ENCODE peak calls at places on chromosome 14, in ten cellular contexts. One of them, this sample, is unnamed.

GRCh38 chr14:89053303-89053702 is 228.9 kb downstream of the TTC8 start:
- DNase-seq in upper lobe of right lung: no peak
- DNase-seq in transverse colon: no peak
- DNase-seq in SK-N-SH: no peak
- DNase-seq in neural progenitor cell: no peak
- DNase-seq in right lobe of liver: no peak
- DNase-seq in GM12878: no peak
- DNase-seq in dorsolateral prefrontal cortex: no peak
- DNase-seq in SJCRH30: no peak
- DNase-seq in right atrium auricular region: no peak
- DNase-seq in this sample: no peak

GRCh38 chr14:93430889-93431670 is at the start of gene UNC79:
- DNase-seq in upper lobe of right lung: no peak
- DNase-seq in transverse colon: no peak
- DNase-seq in SK-N-SH: peak
- DNase-seq in neural progenitor cell: peak
- DNase-seq in right lobe of liver: no peak
- DNase-seq in GM12878: no peak
- DNase-seq in dorsolateral prefrontal cortex: peak
- DNase-seq in SJCRH30: peak
- DNase-seq in right atrium auricular region: no peak
- DNase-seq in this sample: no peak

GRCh38 chr14:93031505-93032300 is 84.0 kb downstream of the ITPK1 start:
- DNase-seq in upper lobe of right lung: no peak
- DNase-seq in transverse colon: no peak
- DNase-seq in SK-N-SH: no peak
- DNase-seq in neural progenitor cell: no peak
- DNase-seq in right lobe of liver: no peak
- DNase-seq in GM12878: no peak
- DNase-seq in dorsolateral prefrontal cortex: no peak
- DNase-seq in SJCRH30: no peak
- DNase-seq in right atrium auricular region: no peak
- DNase-seq in this sample: no peak

GRCh38 chr14:63897706-63898105 is 44.9 kb downstream of the SYNE2 start:
- DNase-seq in upper lobe of right lung: no peak
- DNase-seq in transverse colon: no peak
- DNase-seq in SK-N-SH: no peak
- DNase-seq in neural progenitor cell: no peak
- DNase-seq in right lobe of liver: no peak
- DNase-seq in GM12878: no peak
- DNase-seq in dorsolateral prefrontal cortex: no peak
- DNase-seq in SJCRH30: no peak
- DNase-seq in right atrium auricular region: no peak
- DNase-seq in this sample: no peak

GRCh38 chr14:54738009-54738408 is 164.6 kb downstream of the GCH1 start:
- DNase-seq in upper lobe of right lung: no peak
- DNase-seq in transverse colon: no peak
- DNase-seq in SK-N-SH: no peak
- DNase-seq in neural progenitor cell: no peak
- DNase-seq in right lobe of liver: no peak
- DNase-seq in GM12878: no peak
- DNase-seq in dorsolateral prefrontal cortex: no peak
- DNase-seq in SJCRH30: no peak
- DNase-seq in right atrium auricular region: peak
- DNase-seq in this sample: no peak

GRCh38 chr14:95340201-95340697 is 20.5 kb upstream of the CLMN start:
- DNase-seq in upper lobe of right lung: no peak
- DNase-seq in transverse colon: peak
- DNase-seq in SK-N-SH: no peak
- DNase-seq in neural progenitor cell: no peak
- DNase-seq in right lobe of liver: peak
- DNase-seq in GM12878: no peak
- DNase-seq in dorsolateral prefrontal cortex: no peak
- DNase-seq in SJCRH30: peak
- DNase-seq in right atrium auricular region: no peak
- DNase-seq in this sample: no peak

GRCh38 chr14:81400852-81401251 is 728 bp upstream of the STON2 start:
- DNase-seq in upper lobe of right lung: no peak
- DNase-seq in transverse colon: peak
- DNase-seq in SK-N-SH: no peak
- DNase-seq in neural progenitor cell: peak
- DNase-seq in right lobe of liver: no peak
- DNase-seq in GM12878: no peak
- DNase-seq in dorsolateral prefrontal cortex: peak
- DNase-seq in SJCRH30: peak
- DNase-seq in right atrium auricular region: peak
- DNase-seq in this sample: no peak

GRCh38 chr14:100898465-100898864 is 5.1 kb downstream of the RTL1 start:
- DNase-seq in upper lobe of right lung: peak
- DNase-seq in transverse colon: no peak
- DNase-seq in SK-N-SH: no peak
- DNase-seq in neural progenitor cell: no peak
- DNase-seq in right lobe of liver: no peak
- DNase-seq in GM12878: no peak
- DNase-seq in dorsolateral prefrontal cortex: no peak
- DNase-seq in SJCRH30: no peak
- DNase-seq in right atrium auricular region: peak
- DNase-seq in this sample: no peak

GRCh38 chr14:31998220-31998559 is 78.9 kb upstream of the ARHGAP5 start:
- DNase-seq in upper lobe of right lung: no peak
- DNase-seq in transverse colon: no peak
- DNase-seq in SK-N-SH: no peak
- DNase-seq in neural progenitor cell: no peak
- DNase-seq in right lobe of liver: no peak
- DNase-seq in GM12878: no peak
- DNase-seq in dorsolateral prefrontal cortex: no peak
- DNase-seq in SJCRH30: no peak
- DNase-seq in right atrium auricular region: no peak
- DNase-seq in this sample: no peak

GRCh38 chr14:92348154-92348553 is 25.2 kb downstream of the SLC24A4 start:
- DNase-seq in upper lobe of right lung: no peak
- DNase-seq in transverse colon: peak
- DNase-seq in SK-N-SH: no peak
- DNase-seq in neural progenitor cell: no peak
- DNase-seq in right lobe of liver: no peak
- DNase-seq in GM12878: no peak
- DNase-seq in dorsolateral prefrontal cortex: no peak
- DNase-seq in SJCRH30: peak
- DNase-seq in right atrium auricular region: no peak
- DNase-seq in this sample: no peak

GRCh38 chr14:38419579-38419978 is 163.7 kb upstream of the CLEC14A start:
- DNase-seq in upper lobe of right lung: no peak
- DNase-seq in transverse colon: no peak
- DNase-seq in SK-N-SH: no peak
- DNase-seq in neural progenitor cell: peak
- DNase-seq in right lobe of liver: no peak
- DNase-seq in GM12878: no peak
- DNase-seq in dorsolateral prefrontal cortex: no peak
- DNase-seq in SJCRH30: no peak
- DNase-seq in right atrium auricular region: no peak
- DNase-seq in this sample: no peak

GRCh38 chr14:32003585-32003984 is 73.5 kb upstream of the ARHGAP5 start:
- DNase-seq in upper lobe of right lung: no peak
- DNase-seq in transverse colon: no peak
- DNase-seq in SK-N-SH: no peak
- DNase-seq in neural progenitor cell: no peak
- DNase-seq in right lobe of liver: no peak
- DNase-seq in GM12878: no peak
- DNase-seq in dorsolateral prefrontal cortex: no peak
- DNase-seq in SJCRH30: no peak
- DNase-seq in right atrium auricular region: no peak
- DNase-seq in this sample: no peak

DNA sequence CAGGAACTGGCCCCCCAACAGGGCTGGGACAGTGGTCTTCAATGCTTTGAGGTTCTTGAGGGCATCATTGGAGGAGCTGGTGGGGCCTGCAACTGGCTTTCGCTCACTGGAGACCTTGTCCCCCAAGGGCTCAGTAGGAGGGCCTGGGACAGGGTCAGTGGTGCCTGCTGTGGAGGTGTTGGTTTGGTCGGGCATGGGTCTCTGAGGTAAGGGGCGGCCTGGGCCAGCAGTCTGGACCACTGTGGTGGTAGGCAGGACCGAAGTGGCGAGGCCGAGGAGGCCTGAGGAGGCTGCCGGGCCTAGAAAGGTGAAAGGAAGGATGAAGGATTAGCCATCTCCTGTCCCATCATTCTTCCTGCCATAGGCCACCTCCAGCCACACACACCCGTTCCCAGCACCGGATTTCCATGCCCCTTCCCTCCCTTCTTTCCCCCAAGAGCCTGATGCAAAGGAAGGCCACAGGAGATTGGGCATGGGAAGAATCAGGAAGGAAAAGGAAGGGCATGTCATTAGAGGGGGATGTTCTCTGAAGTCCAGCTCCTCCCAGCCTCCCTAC is 28.8 kb downstream of the ZFHX2 start:
- DNase-seq in upper lobe of right lung: no peak
- DNase-seq in transverse colon: no peak
- DNase-seq in SK-N-SH: no peak
- DNase-seq in neural progenitor cell: no peak
- DNase-seq in right lobe of liver: no peak
- DNase-seq in GM12878: no peak
- DNase-seq in dorsolateral prefrontal cortex: no peak
- DNase-seq in SJCRH30: no peak
- DNase-seq in right atrium auricular region: no peak
- DNase-seq in this sample: no peak
- H3K4me3 ChIP-seq in upper lobe of right lung: no peak
- H3K4me3 ChIP-seq in transverse colon: no peak
- H3K4me3 ChIP-seq in SK-N-SH: no peak
- H3K4me3 ChIP-seq in neural progenitor cell: no peak
- H3K4me3 ChIP-seq in right lobe of liver: no peak
- H3K4me3 ChIP-seq in GM12878: no peak
- H3K4me3 ChIP-seq in dorsolateral prefrontal cortex: no peak
- H3K4me3 ChIP-seq in SJCRH30: no peak
- H3K4me3 ChIP-seq in right atrium auricular region: no peak
- H3K4me3 ChIP-seq in this sample: no peak

GRCh38 chr14:75127903-75128595 is 1.2 kb upstream of the NEK9 start:
- DNase-seq in upper lobe of right lung: no peak
- DNase-seq in transverse colon: peak
- DNase-seq in SK-N-SH: peak
- DNase-seq in neural progenitor cell: no peak
- DNase-seq in right lobe of liver: no peak
- DNase-seq in GM12878: no peak
- DNase-seq in dorsolateral prefrontal cortex: no peak
- DNase-seq in SJCRH30: no peak
- DNase-seq in right atrium auricular region: no peak
- DNase-seq in this sample: no peak
- H3K4me3 ChIP-seq in upper lobe of right lung: peak
- H3K4me3 ChIP-seq in transverse colon: no peak
- H3K4me3 ChIP-seq in SK-N-SH: peak
- H3K4me3 ChIP-seq in neural progenitor cell: no peak
- H3K4me3 ChIP-seq in right lobe of liver: peak
- H3K4me3 ChIP-seq in GM12878: peak
- H3K4me3 ChIP-seq in dorsolateral prefrontal cortex: peak
- H3K4me3 ChIP-seq in SJCRH30: no peak
- H3K4me3 ChIP-seq in right atrium auricular region: peak
- H3K4me3 ChIP-seq in this sample: peak

DNA sequence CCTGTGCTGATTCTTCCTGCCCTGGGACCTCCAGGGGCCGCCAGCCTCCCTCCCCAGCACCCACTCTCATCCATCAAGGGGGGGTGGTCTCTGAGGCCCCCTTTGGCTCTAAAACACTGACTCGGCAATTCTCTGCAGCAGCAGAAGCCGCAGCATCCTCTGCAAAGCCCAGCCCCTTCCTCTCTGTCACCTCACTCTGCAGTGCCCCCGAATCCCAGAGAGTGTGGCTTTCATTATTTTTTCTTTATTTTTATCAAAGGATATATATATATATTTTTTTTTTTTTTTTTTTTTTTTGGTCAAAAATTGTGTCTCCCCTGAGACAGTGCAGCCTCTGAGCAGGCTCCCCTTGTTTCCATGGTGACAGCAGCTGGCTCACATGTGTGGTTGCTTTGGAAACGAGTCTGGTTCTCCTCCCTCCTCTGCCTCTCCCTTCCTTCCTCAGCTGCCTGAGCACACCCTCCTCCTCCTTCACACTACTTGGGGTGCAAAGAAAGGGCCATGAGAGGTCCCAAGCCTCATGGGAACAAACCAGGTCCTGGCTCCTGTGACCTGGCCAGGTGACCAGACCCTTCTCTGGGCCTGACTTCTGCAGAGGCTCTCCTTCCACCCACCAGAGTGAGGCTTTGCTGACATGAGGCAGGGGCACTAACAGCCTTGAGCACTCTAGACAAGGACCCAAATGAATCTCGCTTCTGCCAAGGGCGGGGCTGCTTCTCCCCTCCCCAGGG is 100.5 kb downstream of the LRRC74A start:
- DNase-seq in upper lobe of right lung: no peak
- DNase-seq in transverse colon: no peak
- DNase-seq in SK-N-SH: peak
- DNase-seq in neural progenitor cell: peak
- DNase-seq in right lobe of liver: no peak
- DNase-seq in GM12878: no peak
- DNase-seq in dorsolateral prefrontal cortex: peak
- DNase-seq in SJCRH30: peak
- DNase-seq in right atrium auricular region: peak
- DNase-seq in this sample: no peak
- H3K4me3 ChIP-seq in upper lobe of right lung: no peak
- H3K4me3 ChIP-seq in transverse colon: no peak
- H3K4me3 ChIP-seq in SK-N-SH: no peak
- H3K4me3 ChIP-seq in neural progenitor cell: no peak
- H3K4me3 ChIP-seq in right lobe of liver: no peak
- H3K4me3 ChIP-seq in GM12878: no peak
- H3K4me3 ChIP-seq in dorsolateral prefrontal cortex: no peak
- H3K4me3 ChIP-seq in SJCRH30: no peak
- H3K4me3 ChIP-seq in right atrium auricular region: no peak
- H3K4me3 ChIP-seq in this sample: no peak

GRCh38 chr14:25049127-25049558 is 804 bp downstream of the STXBP6 start:
- DNase-seq in upper lobe of right lung: no peak
- DNase-seq in transverse colon: peak
- DNase-seq in SK-N-SH: peak
- DNase-seq in neural progenitor cell: no peak
- DNase-seq in right lobe of liver: no peak
- DNase-seq in GM12878: no peak
- DNase-seq in dorsolateral prefrontal cortex: no peak
- DNase-seq in SJCRH30: no peak
- DNase-seq in right atrium auricular region: no peak
- DNase-seq in this sample: no peak
- H3K4me3 ChIP-seq in upper lobe of right lung: peak
- H3K4me3 ChIP-seq in transverse colon: peak
- H3K4me3 ChIP-seq in SK-N-SH: no peak
- H3K4me3 ChIP-seq in neural progenitor cell: peak
- H3K4me3 ChIP-seq in right lobe of liver: peak
- H3K4me3 ChIP-seq in GM12878: no peak
- H3K4me3 ChIP-seq in dorsolateral prefrontal cortex: peak
- H3K4me3 ChIP-seq in SJCRH30: peak
- H3K4me3 ChIP-seq in right atrium auricular region: peak
- H3K4me3 ChIP-seq in this sample: peak